ENCODE peak calls at places on chromosomes 3 and 15, in seven cellular contexts. H is A549, C is cardiac fibroblast, S is cardiac muscle cell, W is pancreas, A is foreskin fibroblast, O is GM13977. T is an unnamed sample.

GRCh38 chr3:36543276-36543997 is 163.1 kb downstream of the STAC start:
- DNase-seq in H (no peak), C (peak), S (no peak), W (no peak), A (peak), O (no peak), T (no peak)

GRCh38 chr3:67614195-67614594 is 40.2 kb downstream of the SUCLG2 start:
- DNase-seq in H (no peak), C (no peak), S (no peak), W (no peak), A (no peak), O (no peak), T (no peak)

GRCh38 chr3:55698826-55699225 is 211.7 kb upstream of the WNT5A start:
- DNase-seq in H (no peak), C (no peak), S (no peak), W (no peak), A (no peak), O (no peak), T (no peak)

GRCh38 chr3:123338021-123338619 is 110.8 kb downstream of the ADCY5 start:
- DNase-seq in H (no peak), C (no peak), S (no peak), W (peak), A (no peak), O (no peak), T (no peak)

GRCh38 chr15:44132057-44132456 is 63.0 kb downstream of the FRMD5 start:
- DNase-seq in H (no peak), C (no peak), S (no peak), W (no peak), A (no peak), O (no peak), T (no peak)

GRCh38 chr15:63463030-63463429 is 41.4 kb upstream of the USP3 start:
- DNase-seq in H (no peak), C (no peak), S (no peak), W (no peak), A (no peak), O (no peak), T (no peak)

GRCh38 chr15:99427668-99428361 is 138.0 kb upstream of the MEF2A start:
- DNase-seq in H (no peak), C (no peak), S (no peak), W (peak), A (no peak), O (no peak), T (no peak)

GRCh38 chr15:37132826-37133417 is 32.6 kb upstream of the MEIS2 start:
- DNase-seq in H (no peak), C (no peak), S (no peak), W (no peak), A (no peak), O (no peak), T (no peak)

GRCh38 chr15:70628542-70628941 is 134.8 kb downstream of the UACA start:
- DNase-seq in H (no peak), C (no peak), S (no peak), W (no peak), A (no peak), O (no peak), T (no peak)

GRCh38 chr15:74505837-74506514 is 35.0 kb upstream of the ARID3B start:
- DNase-seq in H (no peak), C (peak), S (no peak), W (no peak), A (peak), O (no peak), T (no peak)

GRCh38 chr3:192907784-192908183 is 9.9 kb downstream of the MB21D2 start:
- DNase-seq in H (no peak), C (no peak), S (no peak), W (no peak), A (no peak), O (no peak), T (no peak)

DNA sequence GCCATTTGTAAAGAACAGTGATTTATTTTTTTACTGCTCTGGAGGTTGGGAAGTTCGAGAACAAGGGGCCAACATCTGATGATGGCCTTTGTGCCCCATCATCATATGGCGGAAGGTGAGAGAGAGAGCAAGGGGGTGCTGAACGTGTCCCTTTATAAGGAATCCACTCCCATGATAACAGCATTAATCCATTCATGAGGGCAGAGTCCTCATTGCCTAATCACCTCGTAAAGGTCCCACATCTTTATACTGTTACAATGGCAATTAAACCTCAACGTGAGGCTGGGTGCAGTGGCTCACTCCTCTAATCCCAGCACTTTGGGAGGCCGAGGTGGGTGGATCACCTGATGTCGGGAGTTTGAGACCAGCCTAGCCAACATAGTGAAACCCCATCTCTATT is 8.3 kb downstream of the IL12A start:
- DNase-seq in H (no peak), C (no peak), S (no peak), W (no peak), A (no peak), O (no peak), T (no peak)
- TF ChIP-seq CTCF in H (no peak), C (no peak), S (no peak), W (no peak), A (no peak), O (no peak), T (no peak)

DNA sequence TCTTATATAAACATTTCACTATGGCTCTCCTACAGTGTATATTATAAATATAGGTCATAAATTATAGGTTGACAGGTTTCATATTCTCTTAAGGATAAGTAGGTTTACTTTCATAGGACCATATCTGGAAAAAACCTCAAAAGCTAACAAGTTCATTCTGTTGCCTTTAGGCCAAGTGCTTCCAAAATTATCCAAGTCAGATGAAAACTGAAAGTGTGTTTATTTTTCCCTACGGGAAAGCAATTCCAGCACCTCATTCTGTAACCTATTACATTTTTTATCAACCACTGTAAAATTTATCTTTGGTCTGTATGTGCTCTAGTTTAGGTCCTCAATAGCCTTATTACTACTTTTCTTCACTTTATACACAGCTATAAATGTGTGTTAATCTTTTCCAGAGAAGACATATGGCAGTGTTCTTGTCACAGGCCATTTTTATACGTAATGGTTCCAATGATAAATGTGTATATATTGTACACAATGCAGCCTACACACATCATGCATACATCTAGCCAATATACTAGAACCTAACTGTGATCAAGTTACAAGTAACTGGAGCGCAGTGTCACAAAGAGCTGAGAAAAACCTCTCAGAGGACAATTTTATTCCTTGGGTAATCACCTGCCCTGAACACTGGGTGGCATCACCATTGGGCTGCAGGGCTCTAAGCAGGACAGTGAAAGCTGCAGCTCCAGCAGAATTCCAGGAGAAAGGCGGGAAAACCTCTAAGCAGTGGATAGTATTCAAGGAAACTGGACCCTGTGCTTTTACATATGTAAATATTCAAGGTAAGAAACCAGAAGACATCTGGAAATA is 251.3 kb downstream of the CTNNB1 start:
- DNase-seq in H (peak), C (no peak), S (peak), W (no peak), A (no peak), O (no peak), T (no peak)
- TF ChIP-seq CTCF in H (no peak), C (no peak), S (no peak), W (no peak), A (peak), O (no peak), T (no peak)

GRCh38 chr3:63661242-63661641 is 8.8 kb downstream of the SNTN start:
- DNase-seq in H (no peak), C (no peak), S (peak), W (no peak), A (peak), O (no peak), T (no peak)

GRCh38 chr3:63662011-63662410 is 9.5 kb downstream of the SNTN start:
- DNase-seq in H (no peak), C (no peak), S (no peak), W (no peak), A (no peak), O (no peak), T (no peak)

GRCh38 chr3:63656791-63657190 is 4.3 kb downstream of the SNTN start:
- DNase-seq in H (no peak), C (peak), S (no peak), W (no peak), A (peak), O (no peak), T (no peak)

GRCh38 chr3:63662500-63662899 is 10.0 kb downstream of the SNTN start:
- DNase-seq in H (no peak), C (peak), S (peak), W (no peak), A (peak), O (no peak), T (no peak)
- TF ChIP-seq CTCF in H (no peak), C (no peak), S (no peak), W (no peak), A (peak), O (no peak), T (peak)

GRCh38 chr15:72475674-72476073 is 1.5 kb downstream of the ARIH1 start:
- DNase-seq in H (no peak), C (no peak), S (no peak), W (no peak), A (no peak), O (no peak), T (no peak)

GRCh38 chr15:72473670-72474465 is at the start of gene ARIH1:
- DNase-seq in H (peak), C (peak), S (peak), W (peak), A (peak), O (peak), T (peak)

GRCh38 chr15:72474912-72475601 is 927 bp downstream of the ARIH1 start:
- DNase-seq in H (peak), C (peak), S (peak), W (peak), A (peak), O (peak), T (peak)

GRCh38 chr15:72474466-72474911 is 359 bp downstream of the ARIH1 start:
- DNase-seq in H (no peak), C (no peak), S (peak), W (peak), A (no peak), O (no peak), T (no peak)

DNA sequence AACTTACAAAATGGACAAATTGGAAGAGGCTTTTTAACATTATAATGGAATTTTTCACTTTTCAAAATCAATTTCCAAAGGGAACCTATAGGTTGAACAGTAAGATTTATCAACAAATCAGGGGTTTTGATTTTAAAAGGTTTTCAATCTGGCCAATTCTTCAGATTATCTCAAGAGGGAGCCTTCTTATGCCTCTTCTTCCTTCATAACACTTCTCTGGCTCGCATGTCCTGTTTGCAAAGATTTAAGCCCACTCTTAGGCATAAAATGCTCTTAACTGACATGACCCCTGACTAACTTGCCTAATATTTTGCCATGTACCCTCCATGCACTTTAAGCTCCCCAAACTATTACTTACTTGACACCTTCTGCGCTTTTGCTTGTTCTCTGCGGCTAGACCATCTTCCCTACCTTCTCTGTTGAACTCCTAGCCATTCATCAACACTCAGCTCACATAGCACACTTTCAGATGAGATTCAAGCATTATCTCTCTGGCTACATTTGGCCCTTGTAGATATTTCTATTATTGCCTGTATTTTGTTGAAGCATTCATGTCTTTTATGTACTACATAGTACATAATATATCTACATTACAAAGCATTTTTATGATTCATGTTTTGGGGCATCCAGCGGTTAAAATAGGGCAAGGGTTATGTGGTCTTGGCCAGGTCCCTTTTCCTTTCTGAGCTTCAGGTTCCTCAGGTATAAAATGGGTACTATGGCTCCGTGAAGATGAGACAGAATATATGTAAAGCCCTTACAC is 1.0 kb upstream of the ARIH1 start:
- DNase-seq in H (peak), C (peak), S (no peak), W (no peak), A (peak), O (no peak), T (peak)
- TF ChIP-seq CTCF in H (no peak), C (peak), S (peak), W (no peak), A (peak), O (peak), T (peak)

DNA sequence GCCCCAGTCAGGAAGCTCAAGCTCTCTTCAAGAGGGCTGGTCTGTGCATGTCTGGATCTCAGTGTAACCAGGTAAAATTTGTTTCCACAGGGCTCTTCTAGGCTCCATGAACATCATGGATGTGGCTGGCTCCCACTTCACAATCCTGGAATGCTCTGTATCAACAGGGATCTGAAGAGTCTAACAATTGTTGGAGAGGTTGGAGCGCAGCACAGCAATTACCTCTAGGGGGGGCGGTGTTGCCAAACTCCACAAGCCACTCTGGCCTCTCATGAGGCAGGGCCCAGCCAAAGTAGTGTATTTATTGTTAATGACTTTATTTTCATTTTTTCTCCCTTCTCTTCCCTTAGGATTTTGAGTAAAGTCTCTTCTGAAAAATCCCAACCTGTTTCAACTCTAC is 6.1 kb upstream of the EIF2B5 start:
- DNase-seq in H (peak), C (peak), S (peak), W (no peak), A (peak), O (no peak), T (no peak)
- TF ChIP-seq CTCF in H (no peak), C (peak), S (peak), W (peak), A (peak), O (peak), T (peak)

T was measured in AG09319.